ENCODE peak calls at places on chromosomes 13 and 19, in four cellular contexts. M, L, H and E are unnamed samples.
A peak's percentile ranks its signal among the peaks of the same experiment; 100 is the strongest.

GRCh38 chr19:1206733-1207301 is 1.2 kb downstream of the STK11 start:
- DNase-seq in M (no peak), L (no peak), H (no peak), E (no peak)

GRCh38 chr19:38255759-38256052 is 468 bp downstream of the PPP1R14A start:
- DNase-seq in M (no peak), L (no peak), H (no peak), E (no peak)

GRCh38 chr19:35403116-35403760 is 32.4 kb downstream of the GPR42 start:
- DNase-seq in M (no peak), L (no peak), H (no peak), E (no peak)

GRCh38 chr19:10141479-10141878 is 21.8 kb upstream of the EIF3G start:
- DNase-seq in M (no peak), L (no peak), H (no peak), E (no peak)

GRCh38 chr19:16518061-16518460 is 21.9 kb downstream of the C19orf44 start:
- DNase-seq in M (no peak), L (no peak), H (no peak), E (no peak)

GRCh38 chr13:111519041-111519440 is 198.6 kb downstream of the TEX29 start:
- DNase-seq in M (no peak), L (no peak), H (no peak), E (no peak)

GRCh38 chr19:18208098-18208951 is 4.5 kb upstream of the RAB3A start:
- DNase-seq in M (peak; percentile 54), L (no peak), H (peak; percentile 74), E (peak; percentile 78)

GRCh38 chr19:40159744-40160143 is 31.5 kb upstream of the MAP3K10 start:
- DNase-seq in M (no peak), L (no peak), H (no peak), E (no peak)

GRCh38 chr19:3409346-3410064 is 43.1 kb downstream of the NFIC start:
- DNase-seq in M (peak; percentile 76), L (peak; percentile 47), H (no peak), E (peak; percentile 76)

GRCh38 chr19:40466219-40467006 is at the start of gene SPTBN4:
- DNase-seq in M (peak; percentile 41), L (peak; percentile 31), H (no peak), E (peak; percentile 30)

GRCh38 chr19:55691561-55692481 is 16.8 kb downstream of the EPN1 start:
- DNase-seq in M (no peak), L (no peak), H (peak; percentile 37), E (peak; percentile 20)

GRCh38 chr13:114030666-114031610 is 57.1 kb upstream of the C13orf46 start:
- DNase-seq in M (peak; percentile 7), L (no peak), H (no peak), E (no peak)

GRCh38 chr13:97327521-97328221 is 105.5 kb downstream of the MBNL2 start:
- DNase-seq in M (no peak), L (no peak), H (no peak), E (no peak)

GRCh38 chr13:81670048-81670447 is 1329.1 kb upstream of the SPRY2 start:
- DNase-seq in M (no peak), L (no peak), H (no peak), E (no peak)

GRCh38 chr19:11448410-11448809 is 13.0 kb downstream of the PRKCSH start:
- DNase-seq in M (no peak), L (no peak), H (no peak), E (no peak)

GRCh38 chr19:56076413-56076998 is 44.6 kb downstream of the ZNF787 start:
- DNase-seq in M (no peak), L (no peak), H (peak; percentile 50), E (peak; percentile 49)

GRCh38 chr19:44303976-44304568 is 753 bp downstream of the ZNF235 start:
- DNase-seq in M (no peak), L (no peak), H (peak; percentile 35), E (no peak)

GRCh38 chr13:113646921-113647340 is 11.1 kb downstream of the ATP4B start:
- DNase-seq in M (peak; percentile 5), L (peak; percentile 5), H (no peak), E (peak; percentile 9)

GRCh38 chr19:31385744-31386143 is 36.5 kb upstream of the TSHZ3 start:
- DNase-seq in M (no peak), L (no peak), H (no peak), E (no peak)

GRCh38 chr19:43906774-43907173 is 28.3 kb downstream of the ZNF45 start:
- DNase-seq in M (no peak), L (no peak), H (no peak), E (no peak)

GRCh38 chr19:57099199-57099661 is 20.6 kb upstream of the USP29 start:
- DNase-seq in M (peak; percentile 75), L (no peak), H (peak; percentile 75), E (peak; percentile 46)

GRCh38 chr13:90015565-90016507 is 1331.7 kb upstream of the MIR17HG start:
- DNase-seq in M (no peak), L (no peak), H (no peak), E (no peak)

GRCh38 chr13:73321039-73321438 is 262.2 kb downstream of the KLF5 start:
- DNase-seq in M (no peak), L (no peak), H (no peak), E (no peak)

GRCh38 chr13:66503890-66504289 is 726.2 kb downstream of the PCDH9 start:
- DNase-seq in M (no peak), L (no peak), H (no peak), E (no peak)

GRCh38 chr13:44759222-44759721 is 183.1 kb upstream of the TSC22D1 start:
- DNase-seq in M (no peak), L (no peak), H (no peak), E (no peak)

GRCh38 chr19:38849746-38850230 is at the start of gene HNRNPL:
- DNase-seq in M (peak; percentile 99), L (no peak), H (peak; percentile 94), E (peak; percentile 100)

GRCh38 chr19:33156354-33156753 is 24.4 kb downstream of the WDR88 start:
- DNase-seq in M (no peak), L (no peak), H (no peak), E (no peak)

GRCh38 chr19:33460221-33460908 is 61.2 kb downstream of the PEPD start:
- DNase-seq in M (no peak), L (no peak), H (no peak), E (peak; percentile 28)

GRCh38 chr13:95749545-95749944 is 72.6 kb downstream of the DNAJC3 start:
- DNase-seq in M (no peak), L (no peak), H (no peak), E (no peak)

GRCh38 chr13:46051958-46052313 is 610 bp downstream of the ZC3H13 start:
- DNase-seq in M (no peak), L (no peak), H (no peak), E (no peak)

GRCh38 chr13:46053162-46054012 is 841 bp upstream of the ZC3H13 start:
- DNase-seq in M (no peak), L (no peak), H (no peak), E (no peak)

GRCh38 chr13:46050771-46051170 is 1.8 kb downstream of the ZC3H13 start:
- DNase-seq in M (no peak), L (no peak), H (no peak), E (no peak)

GRCh38 chr13:46057251-46058015 is 4.9 kb upstream of the ZC3H13 start:
- DNase-seq in M (no peak), L (no peak), H (no peak), E (no peak)

GRCh38 chr13:46052314-46053161 is at the start of gene ZC3H13:
- DNase-seq in M (peak; percentile 87), L (peak; percentile 83), H (peak; percentile 91), E (peak; percentile 93)
- TF ChIP-seq CTCF in M (peak; percentile 30), L (peak; percentile 75), H (no peak), E (peak; percentile 50)

DNA sequence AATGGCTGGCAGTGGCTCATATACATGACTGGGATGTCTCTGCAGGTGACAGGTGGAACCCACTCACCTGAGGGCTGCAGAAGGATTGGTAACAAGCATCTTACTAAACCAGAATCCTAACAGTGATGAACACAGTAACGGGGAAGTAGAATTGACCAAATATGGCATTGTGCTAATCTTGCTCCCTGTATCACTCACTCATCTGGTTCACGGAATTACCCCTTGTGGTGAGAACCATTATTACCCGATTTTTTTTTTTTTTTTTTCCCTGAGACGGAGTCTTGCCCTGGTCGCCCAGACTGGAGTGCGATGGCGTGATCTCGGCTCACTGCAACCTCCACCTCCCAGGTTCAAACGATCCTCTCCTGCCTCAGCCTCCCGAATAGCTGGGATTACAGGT is 69.5 kb downstream of the PTPRS start:
- DNase-seq in M (no peak), L (no peak), H (peak; percentile 58), E (no peak)
- TF ChIP-seq CTCF in M (no peak), L (no peak), H (no peak), E (no peak)

GRCh38 chr13:109385161-109385560 is 401.2 kb downstream of the IRS2 start:
- DNase-seq in M (no peak), L (no peak), H (no peak), E (no peak)

GRCh38 chr13:109387438-109387837 is 398.9 kb downstream of the IRS2 start:
- DNase-seq in M (no peak), L (no peak), H (no peak), E (no peak)

GRCh38 chr13:109381546-109382180 is 404.7 kb downstream of the IRS2 start:
- DNase-seq in M (no peak), L (no peak), H (no peak), E (no peak)

GRCh38 chr13:109380457-109380856 is 405.9 kb downstream of the IRS2 start:
- DNase-seq in M (no peak), L (no peak), H (no peak), E (no peak)

GRCh38 chr13:109383683-109384082 is 402.7 kb downstream of the IRS2 start:
- DNase-seq in M (no peak), L (no peak), H (no peak), E (no peak)
- TF ChIP-seq CTCF in M (no peak), L (no peak), H (no peak), E (no peak)

DNA sequence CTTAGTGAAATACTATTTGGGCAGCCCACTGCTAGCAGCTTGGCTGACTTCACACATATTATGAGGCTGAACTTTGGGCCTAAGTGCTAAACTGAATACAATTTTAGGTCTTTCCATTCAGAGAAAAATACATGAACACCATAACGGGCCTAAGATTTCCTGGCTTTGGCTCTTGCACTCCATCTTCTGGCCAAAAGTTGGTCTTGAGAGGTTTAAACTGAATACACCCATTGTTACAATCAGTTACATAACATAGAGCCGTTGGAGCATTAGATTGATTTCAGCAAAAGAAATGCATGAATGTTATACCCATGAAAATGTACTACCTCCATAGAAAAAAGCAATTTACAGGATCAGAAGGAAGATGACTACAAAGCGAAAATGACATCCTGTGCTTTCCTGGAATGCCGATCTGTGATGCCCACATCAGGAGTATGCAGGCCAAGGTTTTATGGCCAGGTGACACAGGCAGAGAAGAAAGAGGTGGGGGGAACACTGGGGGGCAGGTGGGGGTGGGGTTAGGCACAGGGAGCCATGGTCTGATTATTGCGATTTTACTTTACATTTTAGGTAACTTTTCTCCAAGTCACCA is 11.1 kb upstream of the SHISA2 start:
- DNase-seq in M (no peak), L (no peak), H (peak; percentile 38), E (no peak)
- TF ChIP-seq CTCF in M (peak; percentile 74), L (peak; percentile 70), H (no peak), E (peak; percentile 77)

GRCh38 chr13:93927431-93927830 is 552.1 kb downstream of the DCT start:
- DNase-seq in M (no peak), L (no peak), H (no peak), E (no peak)

DNA sequence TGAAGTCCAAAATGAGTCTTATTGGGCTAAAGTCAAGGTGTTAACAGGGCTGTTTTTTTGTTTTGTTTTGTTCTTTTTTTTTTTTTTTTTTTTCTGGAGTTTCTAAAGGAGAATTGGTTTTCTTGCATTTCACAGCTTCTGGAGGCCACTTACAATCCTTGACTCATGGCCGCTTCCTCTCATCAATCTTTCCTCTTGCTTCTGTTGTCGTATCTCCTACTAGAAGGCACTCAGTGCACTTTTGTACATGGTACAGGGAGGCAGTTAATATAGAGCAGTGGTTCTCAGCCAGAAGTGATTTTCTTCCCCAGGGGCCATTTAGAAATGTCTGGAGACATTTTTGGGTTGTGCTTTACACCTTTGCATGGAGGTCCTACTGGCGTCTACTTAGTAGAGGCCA is 546.6 kb downstream of the DCT start:
- DNase-seq in M (no peak), L (no peak), H (no peak), E (no peak)
- TF ChIP-seq CTCF in M (no peak), L (no peak), H (no peak), E (no peak)